ENCODE peak calls at places on chromosomes 6 and 20, in six cellular contexts. Z is RWPE1, Y is IMR-90, N is heart right ventricle, R is SK-N-SH, W is astrocyte of the spinal cord. U is an unnamed sample.
A peak's percentile ranks its signal among the peaks of the same experiment; 100 is the strongest.

GRCh38 chr6:64281167-64281566 is 645.6 kb downstream of the PHF3 start:
- DNase-seq in Z (no peak), Y (no peak), N (no peak), R (no peak), W (no peak), U (no peak)

GRCh38 chr20:35743693-35744491 is 1.8 kb upstream of the RBM39 start:
- DNase-seq in Z (no peak), Y (peak; percentile 31), N (no peak), R (no peak), W (no peak), U (peak; percentile 47)

GRCh38 chr6:2209226-2209809 is 36.1 kb downstream of the GMDS start:
- DNase-seq in Z (peak; percentile 41), Y (peak; percentile 30), N (no peak), R (peak; percentile 40), W (peak; percentile 22), U (peak; percentile 66)

GRCh38 chr20:62461157-62461556 is 14.6 kb downstream of the GATA5 start:
- DNase-seq in Z (no peak), Y (no peak), N (peak; percentile 60), R (no peak), W (no peak), U (no peak)

GRCh38 chr20:59018817-59019216 is 412 bp upstream of the TUBB1 start:
- DNase-seq in Z (no peak), Y (no peak), N (peak; percentile 10), R (no peak), W (no peak), U (no peak)

GRCh38 chr6:37668251-37668650 is 29.4 kb downstream of the MDGA1 start:
- DNase-seq in Z (peak; percentile 29), Y (no peak), N (no peak), R (no peak), W (no peak), U (no peak)

GRCh38 chr6:126698732-126699240 is 358.9 kb downstream of the CENPW start:
- DNase-seq in Z (no peak), Y (no peak), N (no peak), R (no peak), W (no peak), U (no peak)

GRCh38 chr6:107820571-107821261 is 3.4 kb downstream of the SCML4 start:
- DNase-seq in Z (no peak), Y (no peak), N (no peak), R (peak; percentile 37), W (peak; percentile 20), U (peak; percentile 58)

GRCh38 chr6:106527979-106528378 is 101.3 kb downstream of the RTN4IP1 start:
- DNase-seq in Z (peak; percentile 82), Y (peak; percentile 98), N (no peak), R (no peak), W (peak; percentile 96), U (no peak)

GRCh38 chr6:8415913-8416312 is 19.4 kb downstream of the SLC35B3 start:
- DNase-seq in Z (no peak), Y (no peak), N (no peak), R (no peak), W (no peak), U (no peak)

GRCh38 chr6:160163912-160164311 is 42.3 kb downstream of the SLC22A1 start:
- DNase-seq in Z (no peak), Y (no peak), N (no peak), R (no peak), W (no peak), U (no peak)

GRCh38 chr20:22762576-22763256 is 178.3 kb upstream of the FOXA2 start:
- DNase-seq in Z (peak; percentile 89), Y (no peak), N (no peak), R (no peak), W (no peak), U (no peak)

GRCh38 chr6:112232845-112233256 is 21.5 kb downstream of the LAMA4 start:
- DNase-seq in Z (no peak), Y (peak; percentile 80), N (no peak), R (peak; percentile 59), W (peak; percentile 93), U (no peak)

GRCh38 chr6:159084493-159085091 is 39.8 kb upstream of the TAGAP start:
- DNase-seq in Z (no peak), Y (peak; percentile 72), N (no peak), R (no peak), W (peak; percentile 58), U (no peak)

GRCh38 chr6:105077592-105078463 is 102.0 kb downstream of the POPDC3 start:
- DNase-seq in Z (peak; percentile 39), Y (peak; percentile 64), N (no peak), R (peak; percentile 31), W (peak; percentile 72), U (no peak)

GRCh38 chr20:63930971-63931553 is 25.2 kb downstream of the UCKL1 start:
- DNase-seq in Z (no peak), Y (no peak), N (peak; percentile 79), R (no peak), W (no peak), U (no peak)

GRCh38 chr6:80333342-80333741 is 226.9 kb downstream of the BCKDHB start:
- DNase-seq in Z (no peak), Y (no peak), N (no peak), R (no peak), W (no peak), U (no peak)

GRCh38 chr6:140052757-140053729 is 678.6 kb upstream of the CITED2 start:
- DNase-seq in Z (no peak), Y (peak; percentile 59), N (no peak), R (no peak), W (peak; percentile 29), U (no peak)
- TF ChIP-seq CTCF in Z (no peak), Y (peak; percentile 44), N (peak; percentile 34), R (peak; percentile 51), W (peak; percentile 32), U (no peak)

DNA sequence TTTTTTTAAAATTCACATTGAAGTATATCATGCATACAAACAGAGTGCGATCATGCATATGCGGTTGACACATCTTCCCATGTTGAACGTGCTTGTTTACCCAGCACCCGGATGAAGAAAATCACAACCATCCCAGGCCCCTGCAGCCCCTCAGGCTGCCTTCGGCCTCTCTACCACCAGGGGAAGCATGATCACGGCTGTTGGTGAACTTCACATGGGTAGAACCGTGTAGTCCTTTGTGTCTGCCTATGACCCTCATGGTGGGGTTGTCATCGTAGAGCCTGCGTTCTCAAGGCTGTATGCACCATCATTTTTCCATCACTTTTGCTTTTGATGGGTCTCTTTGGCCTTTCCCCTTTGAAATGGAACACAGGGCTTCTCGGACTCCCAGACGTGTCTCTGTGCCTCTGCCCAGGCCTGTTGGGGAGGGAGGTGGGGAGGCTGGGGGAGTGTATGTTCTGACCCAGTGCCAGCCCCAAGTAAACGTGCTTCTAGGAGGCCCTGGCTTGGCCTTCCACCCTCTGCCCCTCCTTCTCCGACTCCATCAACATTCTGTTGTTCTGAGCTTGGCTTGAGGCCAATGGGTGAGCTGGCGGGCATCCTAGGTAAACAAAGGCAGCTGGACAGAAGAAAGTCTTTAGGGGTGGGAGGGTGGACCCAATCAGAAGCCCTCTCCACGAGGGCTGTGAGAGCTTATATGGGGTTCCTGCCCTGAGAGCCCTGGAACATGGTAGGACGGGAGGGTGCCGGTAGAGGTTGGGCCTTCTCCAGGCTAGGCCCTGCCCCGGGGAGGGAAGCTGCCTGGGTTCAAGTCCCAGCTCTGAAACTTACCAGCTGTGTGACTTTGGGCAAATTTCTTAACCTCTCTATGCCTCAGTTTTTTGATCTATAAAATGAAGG is 39.7 kb downstream of the TGM2 start:
- DNase-seq in Z (no peak), Y (peak; percentile 58), N (peak; percentile 74), R (no peak), W (peak; percentile 84), U (no peak)
- TF ChIP-seq CTCF in Z (no peak), Y (peak; percentile 19), N (no peak), R (peak; percentile 23), W (no peak), U (no peak)

DNA sequence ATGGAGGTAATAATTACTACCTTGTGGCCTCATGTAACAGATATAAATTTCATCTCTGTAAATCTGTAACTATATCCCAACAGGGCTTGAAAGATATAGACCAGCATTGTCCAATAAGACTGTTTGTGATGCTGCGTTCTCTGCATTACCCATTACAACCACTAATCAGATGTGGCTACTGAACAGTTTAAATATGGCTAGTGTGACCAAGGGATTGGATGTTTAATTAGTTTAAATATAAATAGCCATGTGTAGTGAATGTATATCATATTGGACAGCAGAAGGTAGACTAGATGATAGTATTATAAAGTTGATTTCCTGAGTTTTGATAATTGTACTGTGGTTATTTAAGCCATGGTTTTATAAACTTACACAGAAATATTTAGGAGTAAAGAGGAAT is 27.8 kb upstream of the JAG1 start:
- DNase-seq in Z (no peak), Y (no peak), N (no peak), R (no peak), W (no peak), U (no peak)
- TF ChIP-seq CTCF in Z (no peak), Y (no peak), N (no peak), R (peak; percentile 18), W (no peak), U (no peak)

GRCh38 chr6:163865380-163865779 is 450.9 kb downstream of the QKI start:
- DNase-seq in Z (no peak), Y (no peak), N (no peak), R (no peak), W (no peak), U (no peak)

GRCh38 chr6:163866192-163866591 is 451.7 kb downstream of the QKI start:
- DNase-seq in Z (no peak), Y (no peak), N (no peak), R (no peak), W (no peak), U (no peak)

GRCh38 chr6:163872335-163872734 is 457.8 kb downstream of the QKI start:
- DNase-seq in Z (peak; percentile 15), Y (peak; percentile 98), N (no peak), R (no peak), W (peak; percentile 70), U (no peak)

GRCh38 chr6:163863565-163863964 is 449.0 kb downstream of the QKI start:
- DNase-seq in Z (no peak), Y (no peak), N (no peak), R (no peak), W (no peak), U (no peak)

DNA sequence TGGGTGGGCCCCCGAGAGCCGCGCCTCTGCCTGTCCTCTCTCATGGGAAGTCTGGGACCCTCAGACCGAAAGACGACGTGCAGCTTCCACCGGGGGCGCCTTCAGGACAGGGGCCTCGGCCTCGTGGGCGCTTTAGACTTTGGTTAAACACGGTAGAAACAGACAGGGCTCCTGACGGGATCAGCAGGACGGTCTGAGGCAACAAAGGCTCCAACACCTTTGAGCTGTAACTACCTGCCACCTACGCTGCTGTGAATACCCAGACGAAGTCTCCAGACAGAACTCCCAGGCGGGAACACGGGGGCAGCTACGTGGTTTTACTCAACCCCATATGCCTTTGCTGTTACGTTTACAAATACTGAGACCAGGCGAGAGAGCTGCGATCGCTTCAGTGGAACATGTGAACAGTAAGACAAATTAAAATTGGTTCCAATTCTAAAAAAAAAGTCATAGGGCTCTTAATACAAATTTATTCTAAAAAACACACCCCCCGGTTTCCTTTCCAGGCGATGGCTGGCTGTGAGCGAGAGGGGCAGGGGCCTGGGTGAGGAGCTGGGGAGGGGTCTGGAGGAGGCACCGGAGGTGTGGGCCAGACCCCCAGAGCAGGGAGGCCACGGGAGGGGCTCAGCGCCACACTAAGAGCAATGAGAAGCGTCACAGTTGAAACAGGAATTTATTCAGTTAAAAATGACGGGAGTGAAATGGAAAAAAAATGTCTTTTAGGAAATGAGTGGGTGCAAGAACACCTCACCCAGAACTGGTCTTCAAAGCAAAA is 453.2 kb downstream of the QKI start:
- DNase-seq in Z (no peak), Y (no peak), N (no peak), R (no peak), W (no peak), U (no peak)
- TF ChIP-seq CTCF in Z (no peak), Y (no peak), N (no peak), R (no peak), W (no peak), U (no peak)

U was measured in activated CD8-positive, alpha-beta T cell treated with anti-CD3 and anti-CD28 coated beads for 36 hours.